ENCODE peak calls at places on chromosomes 1 and 21, in nine cellular contexts. Q is epithelial cell of esophagus, R is tibial artery, J is SK-N-SH, X is prostate gland, E is esophagus muscularis mucosa, I is Caco-2, F is brain microvascular endothelial cell, K is left lung. A is an unnamed sample.

GRCh38 chr1:228898582-228898992 is 163.3 kb downstream of the RHOU start:
- DNase-seq in F (no peak), I (no peak), E (peak), R (no peak), K (no peak), Q (no peak), X (no peak), J (no peak), A (no peak)

GRCh38 chr1:99004270-99005141 is at the start of gene PLPPR5:
- DNase-seq in I (no peak), Q (peak), X (no peak), E (no peak), K (no peak), R (no peak), J (peak), F (peak), A (no peak)

GRCh38 chr21:24290151-24290833 is 1317.0 kb downstream of the MRPL39 start:
- DNase-seq in K (no peak), E (no peak), Q (no peak), X (no peak), J (no peak), I (no peak), R (no peak), F (no peak), A (no peak)

GRCh38 chr1:27042670-27043069 is 30.0 kb upstream of the TENT5B start:
- DNase-seq in I (no peak), X (no peak), E (no peak), K (no peak), R (no peak), F (no peak), J (no peak), Q (no peak), A (no peak)

GRCh38 chr21:35136586-35137254 is 87.6 kb upstream of the RUNX1 start:
- DNase-seq in J (no peak), X (no peak), E (no peak), K (no peak), F (peak), R (no peak), I (peak), Q (peak), A (no peak)

GRCh38 chr1:63916485-63917360 is 142.9 kb downstream of the ROR1 start:
- DNase-seq in X (no peak), K (no peak), E (no peak), Q (no peak), I (no peak), F (no peak), J (no peak), R (no peak), A (no peak)

GRCh38 chr1:99994496-99994895 is 24.7 kb downstream of the SLC35A3 start:
- DNase-seq in X (no peak), F (no peak), J (no peak), E (no peak), K (no peak), I (no peak), R (no peak), Q (peak), A (no peak)

GRCh38 chr1:231420299-231420958 is 1.7 kb downstream of the EGLN1 start:
- DNase-seq in I (no peak), F (no peak), E (no peak), R (no peak), J (peak), X (no peak), K (no peak), Q (no peak), A (no peak)

GRCh38 chr1:190477687-190478192 is at the start of gene BRINP3:
- DNase-seq in E (no peak), K (no peak), Q (no peak), I (no peak), J (peak), X (no peak), R (no peak), F (no peak), A (no peak)

GRCh38 chr21:29299906-29300546 is 1.3 kb downstream of the BACH1 start:
- DNase-seq in I (peak), E (peak), K (peak), F (peak), R (peak), X (peak), J (peak), Q (peak), A (peak)

GRCh38 chr1:67618285-67619018 is 66.5 kb upstream of the GADD45A start:
- DNase-seq in R (peak), I (no peak), F (peak), X (peak), K (peak), Q (peak), E (peak), J (no peak), A (no peak)

GRCh38 chr1:205147191-205147590 is 25.4 kb upstream of the RBBP5 start:
- DNase-seq in E (no peak), I (no peak), K (no peak), R (no peak), Q (peak), J (no peak), F (peak), X (no peak), A (no peak)

GRCh38 chr1:200625381-200625824 is 4.9 kb upstream of the KIF14 start:
- DNase-seq in K (no peak), Q (peak), I (no peak), X (no peak), J (no peak), E (no peak), F (no peak), R (no peak), A (no peak)

GRCh38 chr1:208600456-208600855 is 356.3 kb upstream of the PLXNA2 start:
- DNase-seq in I (no peak), X (no peak), Q (no peak), E (peak), J (no peak), R (no peak), F (no peak), K (no peak), A (no peak)

GRCh38 chr1:77556045-77556444 is 126.4 kb downstream of the ZZZ3 start:
- DNase-seq in I (no peak), K (no peak), E (no peak), F (no peak), J (no peak), Q (no peak), R (no peak), X (no peak), A (no peak)

GRCh38 chr1:60857851-60858250 is 224.5 kb upstream of the NFIA start:
- DNase-seq in E (no peak), Q (no peak), R (no peak), I (no peak), J (no peak), K (no peak), F (peak), X (no peak), A (no peak)

GRCh38 chr1:1202831-1203560 is 3.4 kb downstream of the TNFRSF18 start:
- DNase-seq in E (no peak), K (no peak), F (no peak), R (no peak), I (no peak), Q (peak), X (no peak), J (no peak), A (no peak)

GRCh38 chr1:1678581-1679380 is 13.8 kb downstream of the SLC35E2B start:
- DNase-seq in I (no peak), X (no peak), Q (no peak), J (peak), E (no peak), K (peak), F (no peak), R (no peak), A (no peak)

GRCh38 chr1:186775881-186776560 is 52.7 kb upstream of the PLA2G4A start:
- DNase-seq in K (no peak), R (no peak), F (no peak), X (no peak), J (no peak), E (no peak), I (no peak), Q (peak), A (no peak)

GRCh38 chr1:100414693-100415092 is 62.4 kb downstream of the CDC14A start:
- DNase-seq in K (no peak), I (no peak), Q (peak), J (no peak), F (no peak), X (peak), R (no peak), E (no peak), A (no peak)

GRCh38 chr21:34881421-34881820 is 167.7 kb downstream of the RUNX1 start:
- DNase-seq in X (no peak), J (no peak), Q (no peak), R (no peak), K (no peak), I (no peak), F (peak), E (peak), A (no peak)

GRCh38 chr1:91622586-91622985 is 121.9 kb downstream of the CDC7 start:
- DNase-seq in I (no peak), R (peak), F (no peak), Q (no peak), E (no peak), X (peak), K (no peak), J (no peak), A (no peak)

GRCh38 chr1:83846138-83846537 is 152.8 kb downstream of the TTLL7 start:
- DNase-seq in J (no peak), F (no peak), E (no peak), I (no peak), K (no peak), R (no peak), X (no peak), Q (no peak), A (no peak)

DNA sequence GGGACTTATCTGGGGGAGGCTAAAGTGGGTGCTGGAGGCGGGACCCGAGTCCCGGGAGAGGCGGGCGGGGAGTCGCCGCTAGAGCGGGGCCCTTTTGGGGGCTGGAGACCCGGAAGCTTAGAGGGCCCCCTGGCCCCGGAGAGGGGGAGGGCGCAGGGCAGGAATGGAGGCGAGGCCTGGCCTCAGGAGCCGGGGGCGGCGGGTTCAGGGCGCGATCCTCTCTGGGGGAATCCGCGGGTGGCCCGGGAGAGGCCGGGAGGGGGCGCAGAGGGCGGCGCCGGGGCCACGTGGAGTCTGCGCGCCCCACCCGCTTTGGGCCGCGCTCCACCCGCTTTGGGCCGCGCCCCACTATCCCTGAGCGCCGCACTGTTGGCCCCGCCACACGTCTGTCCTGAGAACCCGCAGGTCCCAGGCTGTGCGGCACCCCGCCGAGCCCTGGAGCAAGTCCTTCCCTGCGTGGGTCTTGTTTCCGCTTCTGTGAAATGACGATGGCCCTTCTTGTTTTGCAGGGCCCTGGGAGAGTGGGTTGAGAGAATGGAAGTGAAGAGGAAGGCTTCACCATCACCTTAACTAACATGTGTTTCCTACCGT is 84.4 kb downstream of the NKAIN1 start:
- DNase-seq in K (peak), R (peak), F (peak), E (no peak), X (peak), Q (peak), J (peak), I (peak), A (no peak)
- TF ChIP-seq CTCF in K (peak), R (no peak), F (peak), E (peak), X (peak), Q (no peak), J (peak), I (peak), A (peak)

DNA sequence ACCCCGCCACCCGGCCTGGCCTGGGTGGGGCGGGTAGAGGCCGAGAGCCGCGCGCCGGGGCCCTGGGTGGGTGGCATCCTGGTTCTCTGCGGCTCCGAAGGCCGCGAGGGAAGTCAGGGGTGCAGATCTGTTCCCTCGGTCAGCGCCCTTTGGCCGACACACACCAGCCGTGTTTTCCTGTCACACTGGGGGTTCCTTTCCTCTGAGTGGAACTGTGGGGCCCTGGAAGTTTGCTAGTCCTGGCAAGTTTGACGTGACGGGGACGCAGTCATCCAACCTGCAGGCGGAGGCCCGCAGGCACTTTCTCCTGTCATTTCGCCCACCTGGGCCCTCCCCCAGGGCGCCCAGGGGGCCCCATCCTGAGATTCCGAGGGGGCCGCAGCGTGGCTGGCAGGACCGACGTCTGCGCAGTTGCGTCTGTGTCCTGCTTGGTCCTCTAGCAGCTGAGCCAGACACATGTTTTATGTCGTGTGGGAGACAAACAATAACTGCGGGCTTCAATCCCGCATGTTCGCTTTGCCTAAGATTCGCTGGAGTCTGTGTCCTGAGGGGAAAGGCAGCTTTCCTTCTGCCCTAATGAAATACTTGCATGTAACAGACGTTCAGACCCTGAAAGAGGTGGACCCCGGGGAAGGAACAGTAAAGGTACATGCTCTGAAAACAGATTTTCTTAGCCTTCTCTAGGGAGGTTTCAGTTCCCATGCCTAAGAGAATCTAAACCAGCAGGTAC is 1.5 kb downstream of the FAM163A start:
- DNase-seq in I (no peak), Q (no peak), J (peak), R (no peak), X (no peak), K (no peak), E (no peak), F (no peak), A (no peak)
- H3K4me3 ChIP-seq in I (no peak), Q (no peak), J (peak), R (no peak), X (no peak), K (no peak), E (no peak), F (no peak), A (no peak)

DNA sequence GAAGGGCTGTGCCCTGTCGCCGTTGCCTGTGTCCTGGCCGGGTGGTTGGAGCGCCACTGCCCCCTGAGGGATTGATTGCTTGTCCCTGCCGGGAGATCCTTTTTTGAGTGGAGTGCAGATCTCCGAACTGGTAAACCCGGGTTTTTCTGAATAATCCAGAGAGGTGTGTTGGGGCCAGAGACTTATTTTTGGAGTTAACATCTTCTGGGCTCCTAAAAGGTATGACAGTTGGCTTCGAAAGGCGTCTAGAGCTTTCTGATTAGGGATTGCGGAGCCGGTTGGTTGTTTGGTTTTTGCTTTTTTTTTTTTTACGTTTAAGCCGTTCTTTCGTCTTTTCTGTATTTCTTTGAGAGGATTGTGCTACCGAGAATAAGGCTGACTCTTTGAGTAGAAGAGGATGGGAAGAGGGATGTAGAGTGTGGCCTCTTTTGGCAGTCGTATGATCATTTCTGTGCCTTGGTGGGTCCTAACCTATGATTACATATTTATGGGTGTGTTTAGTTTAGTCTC is 756 bp downstream of the RLF start:
- DNase-seq in Q (no peak), K (peak), J (peak), I (no peak), X (peak), E (no peak), F (no peak), R (peak), A (no peak)
- TF ChIP-seq CTCF in Q (no peak), K (no peak), J (peak), I (no peak), X (no peak), E (no peak), F (peak), R (no peak), A (peak)

DNA sequence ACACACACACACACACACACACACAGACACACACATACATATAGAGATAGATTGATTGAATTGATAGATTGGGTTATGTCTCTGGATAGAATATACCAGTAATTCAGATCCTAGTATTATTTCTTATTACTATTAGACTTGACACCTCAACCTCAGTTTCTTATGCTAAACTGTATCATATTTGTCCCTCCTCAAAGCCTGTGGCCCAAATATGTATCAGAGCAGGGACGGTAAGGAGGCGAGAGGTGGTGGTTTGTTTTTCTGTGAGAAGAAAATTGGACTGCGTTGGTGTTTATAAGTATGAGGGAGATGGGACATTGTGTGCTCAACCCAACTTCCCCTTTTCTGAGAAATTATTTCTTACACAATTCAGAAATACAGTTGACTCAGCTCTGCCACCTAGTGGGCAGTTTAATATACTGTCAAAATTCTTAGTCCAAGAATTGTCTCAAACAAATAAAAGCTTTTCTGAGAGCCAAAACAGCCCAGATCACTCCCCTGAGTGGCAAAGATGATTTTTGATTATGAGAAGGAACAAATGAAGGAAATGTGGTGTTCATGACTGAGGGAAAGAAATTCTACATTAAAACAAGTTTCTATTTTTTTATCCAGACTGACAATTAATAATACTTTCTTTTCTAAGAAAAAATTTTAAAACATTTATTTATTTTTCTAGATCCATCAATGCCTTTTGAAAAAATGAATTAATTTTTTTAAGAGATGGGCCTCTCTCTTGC is 10.8 kb upstream of the TXNIP start:
- DNase-seq in I (no peak), X (peak), J (peak), E (no peak), K (no peak), F (peak), R (peak), Q (peak), A (peak)
- H3K4me3 ChIP-seq in I (no peak), X (no peak), J (no peak), E (peak), K (no peak), F (no peak), R (no peak), Q (no peak), A (no peak)

DNA sequence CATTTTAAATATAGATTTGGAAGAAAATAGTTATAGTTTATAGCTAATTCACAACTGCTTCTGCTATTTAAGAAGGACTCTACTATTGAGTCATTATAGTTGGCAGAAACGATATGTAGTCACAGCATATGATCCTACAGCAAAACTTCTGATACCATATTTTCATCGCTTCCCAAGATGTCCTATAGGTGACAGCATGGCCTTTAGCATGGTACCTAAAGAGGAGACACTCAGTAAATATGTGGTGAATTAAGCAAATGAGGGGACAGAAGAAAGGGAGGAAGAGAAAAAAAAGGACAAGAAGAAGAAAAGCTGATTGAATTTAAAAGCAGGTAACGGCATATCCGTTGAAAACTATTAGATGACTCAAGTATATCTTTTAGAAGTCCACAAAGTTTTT is 77.2 kb downstream of the PTGER3 start:
- DNase-seq in E (no peak), K (no peak), R (no peak), X (no peak), I (no peak), F (no peak), Q (no peak), J (no peak), A (no peak)
- TF ChIP-seq CTCF in E (no peak), K (no peak), R (no peak), X (no peak), I (no peak), F (no peak), Q (no peak), J (no peak), A (no peak)

GRCh38 chr1:192378276-192378675 is 61.5 kb downstream of the RGS21 start:
- DNase-seq in F (no peak), R (no peak), E (no peak), I (no peak), X (no peak), K (no peak), Q (no peak), J (no peak), A (no peak)

GRCh38 chr1:192382758-192383157 is 66.0 kb downstream of the RGS21 start:
- DNase-seq in E (no peak), K (no peak), F (no peak), X (no peak), Q (no peak), R (no peak), I (no peak), J (no peak), A (no peak)

GRCh38 chr1:192378878-192379277 is 62.1 kb downstream of the RGS21 start:
- DNase-seq in F (no peak), K (no peak), X (no peak), R (no peak), I (no peak), E (no peak), J (no peak), Q (no peak), A (no peak)

GRCh38 chr1:192376387-192376786 is 59.6 kb downstream of the RGS21 start:
- DNase-seq in Q (no peak), I (no peak), E (no peak), R (no peak), X (no peak), F (no peak), K (no peak), J (no peak), A (no peak)

GRCh38 chr1:192379536-192379935 is 62.7 kb downstream of the RGS21 start:
- DNase-seq in Q (no peak), R (no peak), J (no peak), I (no peak), F (no peak), X (no peak), K (no peak), E (no peak), A (no peak)
- H3K4me3 ChIP-seq in Q (no peak), R (no peak), J (no peak), I (no peak), F (no peak), X (no peak), K (no peak), E (no peak), A (no peak)